ENCODE peak calls at places on chromosomes 3 and 15, in eight cellular contexts. One of them, this sample, is unnamed.

GRCh38 chr3:111954228-111954990 is 24.4 kb upstream of the ABHD10 start:
- DNase-seq in HCT116: no peak
- DNase-seq in PC-9: no peak
- DNase-seq in cardiac muscle cell: peak; percentile 25
- DNase-seq in pancreas: no peak
- DNase-seq in neuronal stem cell: no peak
- DNase-seq in hepatocyte: no peak
- DNase-seq in spleen: no peak
- DNase-seq in this sample: no peak

GRCh38 chr3:185613016-185613415 is 26.9 kb downstream of the SENP2 start:
- DNase-seq in pancreas: no peak
- DNase-seq in spleen: no peak
- DNase-seq in hepatocyte: no peak
- DNase-seq in PC-9: no peak
- DNase-seq in HCT116: no peak
- DNase-seq in neuronal stem cell: no peak
- DNase-seq in cardiac muscle cell: no peak
- DNase-seq in this sample: no peak

GRCh38 chr3:99570061-99570460 is 68.3 kb upstream of the COL8A1 start:
- DNase-seq in spleen: no peak
- DNase-seq in hepatocyte: no peak
- DNase-seq in PC-9: no peak
- DNase-seq in pancreas: no peak
- DNase-seq in neuronal stem cell: no peak
- DNase-seq in cardiac muscle cell: no peak
- DNase-seq in HCT116: no peak
- DNase-seq in this sample: no peak

GRCh38 chr3:48418140-48418539 is 11.7 kb downstream of the PLXNB1 start:
- DNase-seq in pancreas: no peak
- DNase-seq in hepatocyte: no peak
- DNase-seq in PC-9: no peak
- DNase-seq in HCT116: no peak
- DNase-seq in spleen: no peak
- DNase-seq in neuronal stem cell: no peak
- DNase-seq in cardiac muscle cell: no peak
- DNase-seq in this sample: no peak

GRCh38 chr3:161914703-161915102 is 418.1 kb downstream of the OTOL1 start:
- DNase-seq in cardiac muscle cell: peak; percentile 81
- DNase-seq in PC-9: no peak
- DNase-seq in neuronal stem cell: peak; percentile 36
- DNase-seq in HCT116: no peak
- DNase-seq in hepatocyte: peak; percentile 62
- DNase-seq in pancreas: no peak
- DNase-seq in spleen: no peak
- DNase-seq in this sample: no peak

GRCh38 chr15:51492528-51492927 is 130.0 kb downstream of the DMXL2 start:
- DNase-seq in PC-9: no peak
- DNase-seq in hepatocyte: peak; percentile 8
- DNase-seq in spleen: no peak
- DNase-seq in HCT116: no peak
- DNase-seq in pancreas: no peak
- DNase-seq in cardiac muscle cell: no peak
- DNase-seq in neuronal stem cell: no peak
- DNase-seq in this sample: no peak

GRCh38 chr15:92906563-92907081 is 6.5 kb downstream of the CHD2 start:
- DNase-seq in hepatocyte: peak; percentile 65
- DNase-seq in cardiac muscle cell: no peak
- DNase-seq in pancreas: no peak
- DNase-seq in HCT116: peak; percentile 73
- DNase-seq in PC-9: peak; percentile 98
- DNase-seq in spleen: no peak
- DNase-seq in neuronal stem cell: no peak
- DNase-seq in this sample: peak; percentile 69

GRCh38 chr3:2826036-2826435 is 284.1 kb downstream of the IL5RA start:
- DNase-seq in spleen: no peak
- DNase-seq in pancreas: no peak
- DNase-seq in neuronal stem cell: no peak
- DNase-seq in PC-9: no peak
- DNase-seq in cardiac muscle cell: no peak
- DNase-seq in hepatocyte: no peak
- DNase-seq in HCT116: no peak
- DNase-seq in this sample: no peak

GRCh38 chr15:66951976-66952375 is 113.4 kb upstream of the SMAD3 start:
- DNase-seq in pancreas: no peak
- DNase-seq in HCT116: no peak
- DNase-seq in neuronal stem cell: no peak
- DNase-seq in spleen: no peak
- DNase-seq in hepatocyte: no peak
- DNase-seq in PC-9: no peak
- DNase-seq in cardiac muscle cell: peak; percentile 44
- DNase-seq in this sample: no peak

GRCh38 chr3:89702404-89702803 is 595.0 kb downstream of the EPHA3 start:
- DNase-seq in neuronal stem cell: no peak
- DNase-seq in hepatocyte: no peak
- DNase-seq in spleen: no peak
- DNase-seq in HCT116: no peak
- DNase-seq in pancreas: no peak
- DNase-seq in cardiac muscle cell: no peak
- DNase-seq in PC-9: no peak
- DNase-seq in this sample: no peak

GRCh38 chr3:190375671-190376070 is 12.3 kb upstream of the CLDN16 start:
- DNase-seq in spleen: no peak
- DNase-seq in PC-9: no peak
- DNase-seq in cardiac muscle cell: no peak
- DNase-seq in neuronal stem cell: no peak
- DNase-seq in pancreas: no peak
- DNase-seq in hepatocyte: no peak
- DNase-seq in HCT116: no peak
- DNase-seq in this sample: no peak

GRCh38 chr15:77615472-77615871 is 17.2 kb downstream of the LINGO1 start:
- DNase-seq in PC-9: no peak
- DNase-seq in HCT116: no peak
- DNase-seq in hepatocyte: no peak
- DNase-seq in cardiac muscle cell: no peak
- DNase-seq in spleen: no peak
- DNase-seq in neuronal stem cell: no peak
- DNase-seq in pancreas: no peak
- DNase-seq in this sample: no peak

GRCh38 chr15:86001200-86001599 is 78.5 kb upstream of the AGBL1 start:
- DNase-seq in cardiac muscle cell: no peak
- DNase-seq in HCT116: no peak
- DNase-seq in hepatocyte: peak; percentile 16
- DNase-seq in pancreas: no peak
- DNase-seq in PC-9: no peak
- DNase-seq in neuronal stem cell: no peak
- DNase-seq in spleen: no peak
- DNase-seq in this sample: no peak

GRCh38 chr15:90354986-90355385 is 2.9 kb downstream of the ZNF774 start:
- DNase-seq in spleen: no peak
- DNase-seq in hepatocyte: no peak
- DNase-seq in HCT116: no peak
- DNase-seq in PC-9: no peak
- DNase-seq in pancreas: no peak
- DNase-seq in cardiac muscle cell: no peak
- DNase-seq in neuronal stem cell: no peak
- DNase-seq in this sample: no peak

GRCh38 chr3:42526616-42527367 is 24.3 kb downstream of the VIPR1 start:
- DNase-seq in spleen: no peak
- DNase-seq in cardiac muscle cell: no peak
- DNase-seq in HCT116: no peak
- DNase-seq in PC-9: no peak
- DNase-seq in pancreas: no peak
- DNase-seq in hepatocyte: no peak
- DNase-seq in neuronal stem cell: no peak
- DNase-seq in this sample: no peak

GRCh38 chr3:58581328-58582091 is 4.3 kb upstream of the FAM107A start:
- DNase-seq in hepatocyte: peak; percentile 15
- DNase-seq in PC-9: no peak
- DNase-seq in cardiac muscle cell: peak; percentile 29
- DNase-seq in HCT116: no peak
- DNase-seq in spleen: no peak
- DNase-seq in pancreas: no peak
- DNase-seq in neuronal stem cell: peak; percentile 94
- DNase-seq in this sample: no peak
- H3K4me1 ChIP-seq in hepatocyte: peaks cover 26% of the 10 kb centered on the region
- H3K4me1 ChIP-seq in PC-9: peaks cover 10% of the 10 kb centered on the region
- H3K4me1 ChIP-seq in cardiac muscle cell: no peaks in the 10 kb centered on the region
- H3K4me1 ChIP-seq in HCT116: peaks cover 19% of the 10 kb centered on the region
- H3K4me1 ChIP-seq in spleen: peaks cover 17% of the 10 kb centered on the region
- H3K4me1 ChIP-seq in pancreas: peaks cover 4% of the 10 kb centered on the region
- H3K4me1 ChIP-seq in neuronal stem cell: peaks cover 33% of the 10 kb centered on the region
- H3K4me1 ChIP-seq in this sample: peaks cover 3% of the 10 kb centered on the region

GRCh38 chr3:171416666-171417065 is 43.5 kb downstream of the TNIK start:
- DNase-seq in hepatocyte: no peak
- DNase-seq in PC-9: no peak
- DNase-seq in neuronal stem cell: no peak
- DNase-seq in cardiac muscle cell: no peak
- DNase-seq in pancreas: no peak
- DNase-seq in HCT116: no peak
- DNase-seq in spleen: no peak
- DNase-seq in this sample: no peak
- H3K27ac ChIP-seq in hepatocyte: no peak overlapping the region
- H3K27ac ChIP-seq in PC-9: no peak overlapping the region
- H3K27ac ChIP-seq in neuronal stem cell: no peak overlapping the region
- H3K27ac ChIP-seq in cardiac muscle cell: no peak overlapping the region
- H3K27ac ChIP-seq in pancreas: no peak overlapping the region
- H3K27ac ChIP-seq in HCT116: no peak overlapping the region
- H3K27ac ChIP-seq in spleen: no peak overlapping the region
- H3K27ac ChIP-seq in this sample: no peak overlapping the region

GRCh38 chr3:177680442-177680821 is 483.1 kb upstream of the TBL1XR1 start:
- DNase-seq in hepatocyte: no peak
- DNase-seq in spleen: no peak
- DNase-seq in cardiac muscle cell: peak; percentile 31
- DNase-seq in PC-9: no peak
- DNase-seq in neuronal stem cell: no peak
- DNase-seq in HCT116: no peak
- DNase-seq in pancreas: no peak
- DNase-seq in this sample: no peak
- H3K4me1 ChIP-seq in hepatocyte: peaks cover 6% of the 10 kb centered on the region
- H3K4me1 ChIP-seq in spleen: peaks cover 22% of the 10 kb centered on the region
- H3K4me1 ChIP-seq in cardiac muscle cell: no peaks in the 10 kb centered on the region
- H3K4me1 ChIP-seq in PC-9: no peaks in the 10 kb centered on the region
- H3K4me1 ChIP-seq in neuronal stem cell: peaks cover 4% of the 10 kb centered on the region
- H3K4me1 ChIP-seq in HCT116: no peaks in the 10 kb centered on the region
- H3K4me1 ChIP-seq in pancreas: peaks cover 5% of the 10 kb centered on the region
- H3K4me1 ChIP-seq in this sample: no peaks in the 10 kb centered on the region

DNA sequence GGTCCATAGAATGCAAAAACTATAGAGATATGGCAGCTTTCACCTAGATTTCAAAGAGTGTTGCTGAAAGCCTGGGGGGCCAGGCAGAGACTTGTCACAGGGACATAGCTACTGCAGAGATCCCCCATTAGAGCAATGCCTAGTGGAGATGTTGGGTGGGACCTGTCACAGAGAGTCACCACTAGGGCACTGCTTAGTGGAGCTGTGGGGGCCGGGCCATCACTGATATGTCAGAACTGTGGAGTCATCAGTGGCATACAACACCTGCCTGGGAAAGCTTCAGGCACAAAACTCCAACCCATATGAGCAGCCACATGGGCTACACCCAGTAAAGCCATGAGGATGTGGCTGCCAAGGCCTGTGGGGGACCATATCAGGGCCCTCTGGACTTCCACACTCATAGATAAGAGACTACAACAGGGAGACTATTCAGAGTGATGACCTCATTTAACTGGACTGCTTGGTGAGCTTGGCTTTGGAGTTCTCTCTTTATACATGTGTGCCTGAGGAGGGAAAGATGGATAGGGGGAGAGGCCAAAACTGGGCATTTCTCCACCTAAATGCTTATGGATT is 176.3 kb downstream of the ZNF621 start:
- DNase-seq in PC-9: no peak
- DNase-seq in cardiac muscle cell: no peak
- DNase-seq in spleen: no peak
- DNase-seq in hepatocyte: no peak
- DNase-seq in pancreas: no peak
- DNase-seq in HCT116: no peak
- DNase-seq in neuronal stem cell: no peak
- DNase-seq in this sample: no peak
- H3K27ac ChIP-seq in PC-9: no peak overlapping the region
- H3K27ac ChIP-seq in cardiac muscle cell: no peak overlapping the region
- H3K27ac ChIP-seq in spleen: no peak overlapping the region
- H3K27ac ChIP-seq in hepatocyte: no peak overlapping the region
- H3K27ac ChIP-seq in pancreas: no peak overlapping the region
- H3K27ac ChIP-seq in HCT116: no peak overlapping the region
- H3K27ac ChIP-seq in neuronal stem cell: no peak overlapping the region
- H3K27ac ChIP-seq in this sample: no peak overlapping the region

GRCh38 chr3:30847589-30847988 is 46.9 kb downstream of the GADL1 start:
- DNase-seq in PC-9: no peak
- DNase-seq in cardiac muscle cell: no peak
- DNase-seq in neuronal stem cell: no peak
- DNase-seq in hepatocyte: no peak
- DNase-seq in spleen: no peak
- DNase-seq in HCT116: no peak
- DNase-seq in pancreas: no peak
- DNase-seq in this sample: no peak

GRCh38 chr3:30843950-30844349 is 50.5 kb downstream of the GADL1 start:
- DNase-seq in spleen: no peak
- DNase-seq in HCT116: no peak
- DNase-seq in cardiac muscle cell: no peak
- DNase-seq in PC-9: no peak
- DNase-seq in hepatocyte: no peak
- DNase-seq in neuronal stem cell: no peak
- DNase-seq in pancreas: no peak
- DNase-seq in this sample: no peak

GRCh38 chr3:30852833-30853232 is 41.6 kb downstream of the GADL1 start:
- DNase-seq in HCT116: no peak
- DNase-seq in hepatocyte: no peak
- DNase-seq in pancreas: no peak
- DNase-seq in cardiac muscle cell: no peak
- DNase-seq in neuronal stem cell: no peak
- DNase-seq in PC-9: no peak
- DNase-seq in spleen: no peak
- DNase-seq in this sample: no peak

GRCh38 chr3:30848093-30848779 is 46.2 kb downstream of the GADL1 start:
- DNase-seq in HCT116: no peak
- DNase-seq in neuronal stem cell: no peak
- DNase-seq in pancreas: no peak
- DNase-seq in spleen: no peak
- DNase-seq in cardiac muscle cell: no peak
- DNase-seq in hepatocyte: peak; percentile 30
- DNase-seq in PC-9: no peak
- DNase-seq in this sample: no peak
- H3K4me1 ChIP-seq in HCT116: no peaks in the 10 kb centered on the region
- H3K4me1 ChIP-seq in neuronal stem cell: peaks cover 2% of the 10 kb centered on the region
- H3K4me1 ChIP-seq in pancreas: no peaks in the 10 kb centered on the region
- H3K4me1 ChIP-seq in spleen: no peaks in the 10 kb centered on the region
- H3K4me1 ChIP-seq in cardiac muscle cell: peaks cover 36% of the 10 kb centered on the region
- H3K4me1 ChIP-seq in hepatocyte: no peaks in the 10 kb centered on the region
- H3K4me1 ChIP-seq in PC-9: no peaks in the 10 kb centered on the region
- H3K4me1 ChIP-seq in this sample: no peaks in the 10 kb centered on the region

DNA sequence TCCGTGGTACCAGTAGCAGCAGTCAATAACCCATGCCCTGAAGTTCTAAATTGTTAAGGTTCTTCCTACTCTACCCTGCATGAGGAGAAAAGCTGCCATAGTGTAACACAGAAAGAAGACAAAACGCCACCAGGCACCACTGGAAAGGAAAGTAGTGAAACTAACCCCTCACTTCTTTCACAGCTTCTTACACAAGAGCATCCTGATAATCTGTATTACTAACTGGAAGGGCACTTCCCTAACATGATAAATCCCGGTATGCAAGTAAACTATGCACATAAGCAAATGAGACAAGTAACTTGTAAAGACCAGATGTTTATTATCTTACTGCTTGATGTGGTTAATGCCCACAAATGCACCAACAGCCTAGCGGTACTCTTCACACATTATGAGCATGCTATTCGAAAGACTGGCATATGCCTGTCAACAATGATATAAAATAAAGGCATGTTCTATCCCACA is 141.3 kb downstream of the ADAM10 start:
- DNase-seq in hepatocyte: no peak
- DNase-seq in HCT116: no peak
- DNase-seq in spleen: no peak
- DNase-seq in cardiac muscle cell: peak; percentile 86
- DNase-seq in pancreas: no peak
- DNase-seq in neuronal stem cell: no peak
- DNase-seq in PC-9: no peak
- DNase-seq in this sample: no peak
- H3K27ac ChIP-seq in hepatocyte: no peak overlapping the region
- H3K27ac ChIP-seq in HCT116: no peak overlapping the region
- H3K27ac ChIP-seq in spleen: no peak overlapping the region
- H3K27ac ChIP-seq in cardiac muscle cell: no peak overlapping the region
- H3K27ac ChIP-seq in pancreas: no peak overlapping the region
- H3K27ac ChIP-seq in neuronal stem cell: no peak overlapping the region
- H3K27ac ChIP-seq in PC-9: no peak overlapping the region
- H3K27ac ChIP-seq in this sample: no peak overlapping the region

This sample was measured in OCI-LY7.